ENCODE peak calls at places on chromosomes 4 and X, in five cellular contexts. One of them, this sample, is unnamed.
A peak's percentile ranks its signal among the peaks of the same experiment; 100 is the strongest.

GRCh38 chr4:25919676-25920075 is 5.7 kb downstream of the SMIM20 start:
- DNase-seq in GM23248: no peak
- DNase-seq in C1 segment of cervical spinal cord: no peak
- DNase-seq in gastrocnemius medialis: no peak
- DNase-seq in nephron progenitor cell: no peak
- DNase-seq in this sample: no peak

GRCh38 chr4:81723927-81724587 is 252.3 kb upstream of the RASGEF1B start:
- DNase-seq in C1 segment of cervical spinal cord: no peak
- DNase-seq in gastrocnemius medialis: no peak
- DNase-seq in nephron progenitor cell: no peak
- DNase-seq in GM23248: no peak
- DNase-seq in this sample: no peak

GRCh38 chr4:24473309-24473721 is 111.0 kb downstream of the DHX15 start:
- DNase-seq in nephron progenitor cell: peak; percentile 32
- DNase-seq in GM23248: peak; percentile 41
- DNase-seq in C1 segment of cervical spinal cord: no peak
- DNase-seq in gastrocnemius medialis: no peak
- DNase-seq in this sample: peak; percentile 65

GRCh38 chr4:139603576-139604387 is 47.8 kb upstream of the SETD7 start:
- DNase-seq in nephron progenitor cell: peak; percentile 37
- DNase-seq in GM23248: peak; percentile 68
- DNase-seq in C1 segment of cervical spinal cord: peak; percentile 32
- DNase-seq in gastrocnemius medialis: no peak
- DNase-seq in this sample: no peak

GRCh38 chr4:69936566-69936965 is 5.7 kb downstream of the CSN1S1 start:
- DNase-seq in gastrocnemius medialis: no peak
- DNase-seq in C1 segment of cervical spinal cord: no peak
- DNase-seq in nephron progenitor cell: no peak
- DNase-seq in GM23248: peak; percentile 55
- DNase-seq in this sample: no peak

GRCh38 chrX:21985332-21985777 is 44.8 kb downstream of the SMS start:
- DNase-seq in gastrocnemius medialis: no peak
- DNase-seq in C1 segment of cervical spinal cord: peak; percentile 37
- DNase-seq in nephron progenitor cell: peak; percentile 74
- DNase-seq in GM23248: peak; percentile 76
- DNase-seq in this sample: peak; percentile 86

GRCh38 chrX:69128573-69128972 is 36.7 kb downstream of the PJA1 start:
- DNase-seq in nephron progenitor cell: peak; percentile 70
- DNase-seq in C1 segment of cervical spinal cord: no peak
- DNase-seq in gastrocnemius medialis: no peak
- DNase-seq in GM23248: peak; percentile 58
- DNase-seq in this sample: peak; percentile 78

GRCh38 chrX:45689971-45690370 is 489.3 kb upstream of the DIPK2B start:
- DNase-seq in nephron progenitor cell: no peak
- DNase-seq in C1 segment of cervical spinal cord: no peak
- DNase-seq in gastrocnemius medialis: no peak
- DNase-seq in GM23248: no peak
- DNase-seq in this sample: no peak

GRCh38 chrX:13383907-13384306 is 64.1 kb upstream of the ATXN3L start:
- DNase-seq in C1 segment of cervical spinal cord: no peak
- DNase-seq in nephron progenitor cell: no peak
- DNase-seq in GM23248: no peak
- DNase-seq in gastrocnemius medialis: no peak
- DNase-seq in this sample: no peak

GRCh38 chrX:150150081-150150779 is 211.9 kb upstream of the EOLA2 start:
- DNase-seq in GM23248: no peak
- DNase-seq in gastrocnemius medialis: no peak
- DNase-seq in C1 segment of cervical spinal cord: no peak
- DNase-seq in nephron progenitor cell: no peak
- DNase-seq in this sample: no peak

GRCh38 chr4:102781570-102781969 is 20.8 kb upstream of the MANBA start:
- DNase-seq in C1 segment of cervical spinal cord: no peak
- DNase-seq in gastrocnemius medialis: no peak
- DNase-seq in GM23248: no peak
- DNase-seq in nephron progenitor cell: no peak
- DNase-seq in this sample: no peak

GRCh38 chrX:123749643-123750042 is 16.8 kb upstream of the THOC2 start:
- DNase-seq in C1 segment of cervical spinal cord: no peak
- DNase-seq in GM23248: no peak
- DNase-seq in nephron progenitor cell: no peak
- DNase-seq in gastrocnemius medialis: no peak
- DNase-seq in this sample: no peak